ENCODE peak calls at places on chromosomes 16 and 17, in six cellular contexts. N, V, U, P, Y and C are unnamed samples.

GRCh38 chr17:67506966-67507365 is 129.9 kb downstream of the PITPNC1 start:
- DNase-seq in N (peak; percentile 60), V (peak; percentile 57), U (no peak), P (no peak), Y (no peak), C (peak; percentile 23)

GRCh38 chr17:50806141-50806643 is 29.2 kb upstream of the WFIKKN2 start:
- DNase-seq in N (no peak), V (peak; percentile 85), U (no peak), P (no peak), Y (no peak), C (no peak)

GRCh38 chr16:58024347-58024672 is 1.2 kb upstream of the MMP15 start:
- DNase-seq in N (no peak), V (no peak), U (no peak), P (no peak), Y (no peak), C (no peak)

GRCh38 chr17:41178341-41178740 is 320 bp upstream of the KRTAP4-2 start:
- DNase-seq in N (no peak), V (peak; percentile 22), U (no peak), P (no peak), Y (no peak), C (peak; percentile 81)

GRCh38 chr16:25699069-25699468 is 7.3 kb downstream of the HS3ST4 start:
- DNase-seq in N (no peak), V (no peak), U (no peak), P (no peak), Y (no peak), C (no peak)

GRCh38 chr17:72587773-72588511 is 467.1 kb downstream of the SOX9 start:
- DNase-seq in N (no peak), V (no peak), U (no peak), P (no peak), Y (no peak), C (peak; percentile 83)

GRCh38 chr17:18110636-18111145 is 2.1 kb downstream of the MYO15A start:
- DNase-seq in N (no peak), V (no peak), U (no peak), P (no peak), Y (no peak), C (no peak)

GRCh38 chr16:31697744-31698125 is 170.0 kb downstream of the AHSP start:
- DNase-seq in N (no peak), V (no peak), U (no peak), P (no peak), Y (no peak), C (no peak)

GRCh38 chr17:67491678-67492019 is 114.6 kb downstream of the PITPNC1 start:
- DNase-seq in N (no peak), V (no peak), U (no peak), P (no peak), Y (no peak), C (no peak)

GRCh38 chr17:67272312-67273050 is 27.5 kb upstream of the HELZ start:
- DNase-seq in N (no peak), V (no peak), U (no peak), P (peak; percentile 17), Y (no peak), C (no peak)

GRCh38 chr17:21042434-21043295 is at the start of gene USP22:
- DNase-seq in N (no peak), V (no peak), U (peak; percentile 98), P (peak; percentile 52), Y (no peak), C (no peak)

GRCh38 chr17:56593741-56594527 is 435 bp downstream of the NOG start:
- DNase-seq in N (no peak), V (peak; percentile 36), U (peak; percentile 87), P (peak; percentile 85), Y (no peak), C (peak; percentile 73)

GRCh38 chr17:83054518-83055125 is 24.8 kb upstream of the METRNL start:
- DNase-seq in N (no peak), V (no peak), U (peak; percentile 67), P (no peak), Y (no peak), C (no peak)

GRCh38 chr17:64130559-64131001 is 636 bp upstream of the ERN1 start:
- DNase-seq in N (no peak), V (peak; percentile 54), U (no peak), P (no peak), Y (no peak), C (peak; percentile 63)
- TF ChIP-seq CTCF in N (no peak), V (no peak), U (no peak), P (no peak), Y (no peak), C (no peak)

DNA sequence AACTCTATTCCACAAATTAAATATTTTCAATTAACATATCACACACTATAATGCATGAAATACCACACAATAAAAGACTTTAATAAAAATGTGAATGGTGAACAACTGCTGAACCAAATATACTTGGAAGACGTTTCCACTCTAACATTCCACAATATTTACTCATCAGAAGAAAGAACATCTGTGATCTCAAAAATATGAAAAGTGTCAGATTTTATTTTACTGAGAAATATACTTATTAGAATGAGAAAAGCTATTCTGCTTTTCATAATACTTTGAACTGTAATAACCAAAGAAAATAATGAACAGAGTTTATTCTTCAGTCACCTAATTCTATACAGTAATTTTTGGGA is 181.8 kb upstream of the AXIN2 start:
- DNase-seq in N (no peak), V (peak; percentile 52), U (no peak), P (no peak), Y (no peak), C (no peak)
- H3K4me3 ChIP-seq in N (no peak overlapping the region), V (no peak overlapping the region), U (no peak overlapping the region), P (no peak overlapping the region), Y (no peak overlapping the region), C (no peak overlapping the region)

DNA sequence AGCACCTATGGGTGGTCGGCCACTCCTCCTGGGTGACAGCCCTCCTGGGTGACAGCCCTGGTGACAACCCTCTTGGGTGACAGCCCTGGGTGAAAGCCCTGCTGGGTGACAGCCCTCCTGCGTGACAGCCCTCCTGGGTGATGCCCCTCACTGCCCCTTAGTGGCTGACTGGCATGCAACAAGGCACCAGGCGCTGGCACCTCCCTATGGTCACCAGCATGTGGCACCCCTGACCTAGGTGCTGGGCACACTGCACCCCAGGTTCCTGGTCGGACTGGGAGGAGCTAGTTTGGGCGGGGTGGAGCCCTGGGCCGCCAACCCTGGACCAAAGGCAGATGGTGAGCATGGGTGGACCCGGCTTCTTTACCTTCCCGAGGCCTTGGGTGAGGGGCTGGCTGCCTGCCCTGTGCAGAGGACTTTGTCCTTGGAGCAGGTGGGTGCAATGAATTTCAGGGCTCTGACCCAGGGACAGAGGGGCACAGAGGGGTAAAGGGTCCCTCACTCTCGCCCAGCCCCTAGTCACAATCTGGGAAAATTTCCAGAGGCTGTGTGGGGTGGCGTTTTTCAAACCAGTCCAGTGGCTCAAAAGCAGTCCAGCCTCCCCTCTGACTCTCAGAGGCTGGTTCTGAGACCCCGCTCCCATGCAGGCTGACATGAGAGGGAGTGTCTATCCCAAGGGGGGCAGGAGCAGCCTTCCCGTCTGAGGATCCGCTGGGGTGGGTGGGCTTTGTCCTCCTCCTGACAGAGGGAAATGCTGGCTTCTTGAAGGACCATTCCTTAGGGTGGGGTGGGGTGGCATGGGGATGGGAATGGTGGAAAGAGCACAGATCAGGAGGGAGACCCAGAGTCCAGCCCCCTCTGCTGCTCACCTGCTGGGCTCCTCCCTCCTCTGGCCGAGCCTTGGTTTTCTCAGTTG is 25.9 kb upstream of the TNFRSF13B start:
- DNase-seq in N (no peak), V (peak; percentile 34), U (peak; percentile 68), P (peak; percentile 36), Y (no peak), C (no peak)
- TF ChIP-seq CTCF in N (peak; percentile 81), V (peak; percentile 65), U (no peak), P (no peak), Y (no peak), C (no peak)

GRCh38 chr16:86571197-86571915 is 4.7 kb downstream of the FOXC2 start:
- DNase-seq in N (no peak), V (no peak), U (no peak), P (no peak), Y (no peak), C (no peak)
- H3K4me3 ChIP-seq in N (peak overlapping the region; percentile 88), V (peak overlapping the region; percentile 85), U (no peak overlapping the region), P (peak overlapping the region; percentile 76), Y (peak overlapping the region; percentile 9), C (no peak overlapping the region)